ENCODE peak calls at places on chromosomes 3 and 15, in nine cellular contexts. One of them, this sample, is unnamed.

GRCh38 chr15:38877471-38877870 is 312.9 kb upstream of the RASGRP1 start:
- DNase-seq in HuH-7: no peak
- DNase-seq in left ventricle myocardium inferior: no peak
- DNase-seq in activated T-helper 1 cell treated with anti-CD3 and anti-CD28 coated beads, Interleukin-12 subunit alpha, Interleukin-12 subunit beta, Interleukin-2, Interleukin-4 antibody, amounts not matched to agents 30 ng/mL and 10 ng/mL and 1 ng/mL, durations not matched to agents 14 hours and 24 hours and 36 hours: no peak
- DNase-seq in activated naive CD8-positive, alpha-beta T cell treated with anti-CD3 and anti-CD28 coated beads for 36 hours: no peak
- DNase-seq in OCI-M1: no peak
- DNase-seq in fibroblast of the aortic adventitia: no peak
- DNase-seq in left cardiac atrium: no peak
- DNase-seq in activated CD8-positive, alpha-beta T cell treated with anti-CD3 and anti-CD28 coated beads, Interleukin-2, amount 10 ng/mL, durations not matched to agents 7 days and 5 days: no peak
- DNase-seq in this sample: peak; percentile 47

GRCh38 chr3:134427400-134428111 is 53.3 kb upstream of the AMOTL2 start:
- DNase-seq in left cardiac atrium: peak; percentile 54
- DNase-seq in left ventricle myocardium inferior: no peak
- DNase-seq in fibroblast of the aortic adventitia: peak; percentile 99
- DNase-seq in HuH-7: no peak
- DNase-seq in OCI-M1: no peak
- DNase-seq in activated CD8-positive, alpha-beta T cell treated with anti-CD3 and anti-CD28 coated beads, Interleukin-2, amount 10 ng/mL, durations not matched to agents 7 days and 5 days: peak; percentile 11
- DNase-seq in activated T-helper 1 cell treated with anti-CD3 and anti-CD28 coated beads, Interleukin-12 subunit alpha, Interleukin-12 subunit beta, Interleukin-2, Interleukin-4 antibody, amounts not matched to agents 30 ng/mL and 10 ng/mL and 1 ng/mL, durations not matched to agents 14 hours and 24 hours and 36 hours: no peak
- DNase-seq in activated naive CD8-positive, alpha-beta T cell treated with anti-CD3 and anti-CD28 coated beads for 36 hours: no peak
- DNase-seq in this sample: peak; percentile 74

GRCh38 chr3:54313418-54313817 is 191.1 kb downstream of the CACNA2D3 start:
- DNase-seq in left ventricle myocardium inferior: no peak
- DNase-seq in fibroblast of the aortic adventitia: no peak
- DNase-seq in HuH-7: no peak
- DNase-seq in left cardiac atrium: no peak
- DNase-seq in activated naive CD8-positive, alpha-beta T cell treated with anti-CD3 and anti-CD28 coated beads for 36 hours: no peak
- DNase-seq in OCI-M1: no peak
- DNase-seq in activated T-helper 1 cell treated with anti-CD3 and anti-CD28 coated beads, Interleukin-12 subunit alpha, Interleukin-12 subunit beta, Interleukin-2, Interleukin-4 antibody, amounts not matched to agents 30 ng/mL and 10 ng/mL and 1 ng/mL, durations not matched to agents 14 hours and 24 hours and 36 hours: no peak
- DNase-seq in activated CD8-positive, alpha-beta T cell treated with anti-CD3 and anti-CD28 coated beads, Interleukin-2, amount 10 ng/mL, durations not matched to agents 7 days and 5 days: no peak
- DNase-seq in this sample: no peak

GRCh38 chr3:190048831-190049541 is 71.7 kb downstream of the P3H2 start:
- DNase-seq in left ventricle myocardium inferior: no peak
- DNase-seq in left cardiac atrium: no peak
- DNase-seq in fibroblast of the aortic adventitia: peak; percentile 82
- DNase-seq in activated T-helper 1 cell treated with anti-CD3 and anti-CD28 coated beads, Interleukin-12 subunit alpha, Interleukin-12 subunit beta, Interleukin-2, Interleukin-4 antibody, amounts not matched to agents 30 ng/mL and 10 ng/mL and 1 ng/mL, durations not matched to agents 14 hours and 24 hours and 36 hours: no peak
- DNase-seq in HuH-7: no peak
- DNase-seq in activated naive CD8-positive, alpha-beta T cell treated with anti-CD3 and anti-CD28 coated beads for 36 hours: no peak
- DNase-seq in OCI-M1: peak; percentile 12
- DNase-seq in activated CD8-positive, alpha-beta T cell treated with anti-CD3 and anti-CD28 coated beads, Interleukin-2, amount 10 ng/mL, durations not matched to agents 7 days and 5 days: no peak
- DNase-seq in this sample: no peak

GRCh38 chr3:133592843-133593242 is 19.4 kb downstream of the CDV3 start:
- DNase-seq in left cardiac atrium: no peak
- DNase-seq in HuH-7: no peak
- DNase-seq in activated T-helper 1 cell treated with anti-CD3 and anti-CD28 coated beads, Interleukin-12 subunit alpha, Interleukin-12 subunit beta, Interleukin-2, Interleukin-4 antibody, amounts not matched to agents 30 ng/mL and 10 ng/mL and 1 ng/mL, durations not matched to agents 14 hours and 24 hours and 36 hours: no peak
- DNase-seq in OCI-M1: no peak
- DNase-seq in left ventricle myocardium inferior: no peak
- DNase-seq in fibroblast of the aortic adventitia: no peak
- DNase-seq in activated CD8-positive, alpha-beta T cell treated with anti-CD3 and anti-CD28 coated beads, Interleukin-2, amount 10 ng/mL, durations not matched to agents 7 days and 5 days: no peak
- DNase-seq in activated naive CD8-positive, alpha-beta T cell treated with anti-CD3 and anti-CD28 coated beads for 36 hours: no peak
- DNase-seq in this sample: no peak

GRCh38 chr15:35827949-35828348 is 282.0 kb upstream of the DPH6 start:
- DNase-seq in left ventricle myocardium inferior: no peak
- DNase-seq in activated CD8-positive, alpha-beta T cell treated with anti-CD3 and anti-CD28 coated beads, Interleukin-2, amount 10 ng/mL, durations not matched to agents 7 days and 5 days: no peak
- DNase-seq in OCI-M1: no peak
- DNase-seq in activated T-helper 1 cell treated with anti-CD3 and anti-CD28 coated beads, Interleukin-12 subunit alpha, Interleukin-12 subunit beta, Interleukin-2, Interleukin-4 antibody, amounts not matched to agents 30 ng/mL and 10 ng/mL and 1 ng/mL, durations not matched to agents 14 hours and 24 hours and 36 hours: no peak
- DNase-seq in activated naive CD8-positive, alpha-beta T cell treated with anti-CD3 and anti-CD28 coated beads for 36 hours: no peak
- DNase-seq in left cardiac atrium: no peak
- DNase-seq in HuH-7: no peak
- DNase-seq in fibroblast of the aortic adventitia: no peak
- DNase-seq in this sample: no peak

GRCh38 chr3:42660898-42661297 is 7.4 kb downstream of the ZBTB47 start:
- DNase-seq in OCI-M1: peak; percentile 62
- DNase-seq in activated naive CD8-positive, alpha-beta T cell treated with anti-CD3 and anti-CD28 coated beads for 36 hours: no peak
- DNase-seq in activated CD8-positive, alpha-beta T cell treated with anti-CD3 and anti-CD28 coated beads, Interleukin-2, amount 10 ng/mL, durations not matched to agents 7 days and 5 days: no peak
- DNase-seq in fibroblast of the aortic adventitia: no peak
- DNase-seq in activated T-helper 1 cell treated with anti-CD3 and anti-CD28 coated beads, Interleukin-12 subunit alpha, Interleukin-12 subunit beta, Interleukin-2, Interleukin-4 antibody, amounts not matched to agents 30 ng/mL and 10 ng/mL and 1 ng/mL, durations not matched to agents 14 hours and 24 hours and 36 hours: no peak
- DNase-seq in left cardiac atrium: peak; percentile 63
- DNase-seq in HuH-7: peak; percentile 77
- DNase-seq in left ventricle myocardium inferior: no peak
- DNase-seq in this sample: no peak

GRCh38 chr3:33482126-33482525 is 41.9 kb upstream of the UBP1 start:
- DNase-seq in HuH-7: no peak
- DNase-seq in fibroblast of the aortic adventitia: peak; percentile 82
- DNase-seq in left ventricle myocardium inferior: no peak
- DNase-seq in activated naive CD8-positive, alpha-beta T cell treated with anti-CD3 and anti-CD28 coated beads for 36 hours: no peak
- DNase-seq in activated CD8-positive, alpha-beta T cell treated with anti-CD3 and anti-CD28 coated beads, Interleukin-2, amount 10 ng/mL, durations not matched to agents 7 days and 5 days: no peak
- DNase-seq in activated T-helper 1 cell treated with anti-CD3 and anti-CD28 coated beads, Interleukin-12 subunit alpha, Interleukin-12 subunit beta, Interleukin-2, Interleukin-4 antibody, amounts not matched to agents 30 ng/mL and 10 ng/mL and 1 ng/mL, durations not matched to agents 14 hours and 24 hours and 36 hours: no peak
- DNase-seq in left cardiac atrium: no peak
- DNase-seq in OCI-M1: no peak
- DNase-seq in this sample: no peak

GRCh38 chr3:117006123-117006522 is 296.5 kb downstream of the TUSC7 start:
- DNase-seq in activated naive CD8-positive, alpha-beta T cell treated with anti-CD3 and anti-CD28 coated beads for 36 hours: no peak
- DNase-seq in fibroblast of the aortic adventitia: no peak
- DNase-seq in activated T-helper 1 cell treated with anti-CD3 and anti-CD28 coated beads, Interleukin-12 subunit alpha, Interleukin-12 subunit beta, Interleukin-2, Interleukin-4 antibody, amounts not matched to agents 30 ng/mL and 10 ng/mL and 1 ng/mL, durations not matched to agents 14 hours and 24 hours and 36 hours: no peak
- DNase-seq in left cardiac atrium: no peak
- DNase-seq in left ventricle myocardium inferior: no peak
- DNase-seq in HuH-7: no peak
- DNase-seq in OCI-M1: peak; percentile 14
- DNase-seq in activated CD8-positive, alpha-beta T cell treated with anti-CD3 and anti-CD28 coated beads, Interleukin-2, amount 10 ng/mL, durations not matched to agents 7 days and 5 days: no peak
- DNase-seq in this sample: no peak

GRCh38 chr15:78681306-78682012 is 40.4 kb upstream of the CHRNB4 start:
- DNase-seq in fibroblast of the aortic adventitia: no peak
- DNase-seq in activated T-helper 1 cell treated with anti-CD3 and anti-CD28 coated beads, Interleukin-12 subunit alpha, Interleukin-12 subunit beta, Interleukin-2, Interleukin-4 antibody, amounts not matched to agents 30 ng/mL and 10 ng/mL and 1 ng/mL, durations not matched to agents 14 hours and 24 hours and 36 hours: no peak
- DNase-seq in left cardiac atrium: no peak
- DNase-seq in activated naive CD8-positive, alpha-beta T cell treated with anti-CD3 and anti-CD28 coated beads for 36 hours: no peak
- DNase-seq in left ventricle myocardium inferior: no peak
- DNase-seq in HuH-7: no peak
- DNase-seq in activated CD8-positive, alpha-beta T cell treated with anti-CD3 and anti-CD28 coated beads, Interleukin-2, amount 10 ng/mL, durations not matched to agents 7 days and 5 days: no peak
- DNase-seq in OCI-M1: no peak
- DNase-seq in this sample: no peak

GRCh38 chr3:131501949-131502348 is 822 bp downstream of the MRPL3 start:
- DNase-seq in HuH-7: no peak
- DNase-seq in left cardiac atrium: no peak
- DNase-seq in OCI-M1: no peak
- DNase-seq in activated CD8-positive, alpha-beta T cell treated with anti-CD3 and anti-CD28 coated beads, Interleukin-2, amount 10 ng/mL, durations not matched to agents 7 days and 5 days: no peak
- DNase-seq in activated naive CD8-positive, alpha-beta T cell treated with anti-CD3 and anti-CD28 coated beads for 36 hours: no peak
- DNase-seq in activated T-helper 1 cell treated with anti-CD3 and anti-CD28 coated beads, Interleukin-12 subunit alpha, Interleukin-12 subunit beta, Interleukin-2, Interleukin-4 antibody, amounts not matched to agents 30 ng/mL and 10 ng/mL and 1 ng/mL, durations not matched to agents 14 hours and 24 hours and 36 hours: no peak
- DNase-seq in left ventricle myocardium inferior: no peak
- DNase-seq in fibroblast of the aortic adventitia: peak; percentile 1
- DNase-seq in this sample: no peak

GRCh38 chr3:156533205-156533604 is 21.7 kb downstream of the SSR3 start:
- DNase-seq in activated T-helper 1 cell treated with anti-CD3 and anti-CD28 coated beads, Interleukin-12 subunit alpha, Interleukin-12 subunit beta, Interleukin-2, Interleukin-4 antibody, amounts not matched to agents 30 ng/mL and 10 ng/mL and 1 ng/mL, durations not matched to agents 14 hours and 24 hours and 36 hours: no peak
- DNase-seq in activated CD8-positive, alpha-beta T cell treated with anti-CD3 and anti-CD28 coated beads, Interleukin-2, amount 10 ng/mL, durations not matched to agents 7 days and 5 days: no peak
- DNase-seq in HuH-7: no peak
- DNase-seq in activated naive CD8-positive, alpha-beta T cell treated with anti-CD3 and anti-CD28 coated beads for 36 hours: no peak
- DNase-seq in OCI-M1: no peak
- DNase-seq in left cardiac atrium: no peak
- DNase-seq in fibroblast of the aortic adventitia: no peak
- DNase-seq in left ventricle myocardium inferior: no peak
- DNase-seq in this sample: no peak

GRCh38 chr3:42569743-42570142 is 12.0 kb downstream of the SEC22C start:
- DNase-seq in activated CD8-positive, alpha-beta T cell treated with anti-CD3 and anti-CD28 coated beads, Interleukin-2, amount 10 ng/mL, durations not matched to agents 7 days and 5 days: peak; percentile 13
- DNase-seq in left ventricle myocardium inferior: no peak
- DNase-seq in left cardiac atrium: no peak
- DNase-seq in OCI-M1: no peak
- DNase-seq in fibroblast of the aortic adventitia: no peak
- DNase-seq in activated T-helper 1 cell treated with anti-CD3 and anti-CD28 coated beads, Interleukin-12 subunit alpha, Interleukin-12 subunit beta, Interleukin-2, Interleukin-4 antibody, amounts not matched to agents 30 ng/mL and 10 ng/mL and 1 ng/mL, durations not matched to agents 14 hours and 24 hours and 36 hours: no peak
- DNase-seq in HuH-7: no peak
- DNase-seq in activated naive CD8-positive, alpha-beta T cell treated with anti-CD3 and anti-CD28 coated beads for 36 hours: no peak
- DNase-seq in this sample: no peak

This sample was measured in SJCRH30.